ENCODE peak calls at places on chromosomes 5 and 9, in nine cellular contexts. E is tibial nerve, J is IMR-90, V is mesothelial cell of epicardium, Q is mucosa of descending colon, T is RWPE1, R is upper lobe of left lung, M is esophagus squamous epithelium, K is progenitor cell of endocrine pancreas. L is an unnamed sample.

GRCh38 chr5:80269991-80270438 is 14.2 kb upstream of the SERINC5 start:
- DNase-seq in E (no peak), J (no peak), V (no peak), Q (no peak), T (no peak), R (no peak), M (no peak), K (no peak), L (no peak)

GRCh38 chr5:145521523-145521922 is 313.6 kb downstream of the PRELID2 start:
- DNase-seq in E (no peak), J (no peak), V (no peak), Q (no peak), T (no peak), R (no peak), M (no peak), K (no peak), L (no peak)

GRCh38 chr9:5566054-5566618 is 55.8 kb downstream of the PDCD1LG2 start:
- DNase-seq in E (no peak), J (no peak), V (no peak), Q (no peak), T (no peak), R (no peak), M (no peak), K (no peak), L (no peak)

GRCh38 chr9:124665391-124666058 is 105.6 kb downstream of the NR6A1 start:
- DNase-seq in E (no peak), J (peak; percentile 81), V (no peak), Q (no peak), T (peak; percentile 87), R (no peak), M (no peak), K (no peak), L (peak; percentile 12)

GRCh38 chr9:133506653-133507038 is 18.1 kb downstream of the MYMK start:
- DNase-seq in E (peak; percentile 71), J (peak; percentile 89), V (no peak), Q (no peak), T (peak; percentile 54), R (peak; percentile 89), M (no peak), K (no peak), L (peak; percentile 93)

GRCh38 chr9:134413112-134413715 is 87.0 kb downstream of the RXRA start:
- DNase-seq in E (no peak), J (no peak), V (no peak), Q (no peak), T (no peak), R (no peak), M (no peak), K (no peak), L (no peak)

GRCh38 chr9:135608294-135608998 is 30.9 kb downstream of the GLT6D1 start:
- DNase-seq in E (no peak), J (no peak), V (peak; percentile 36), Q (no peak), T (no peak), R (peak; percentile 69), M (no peak), K (no peak), L (no peak)

GRCh38 chr5:143562935-143563334 is 159.4 kb upstream of the NR3C1 start:
- DNase-seq in E (no peak), J (peak; percentile 86), V (no peak), Q (no peak), T (no peak), R (no peak), M (no peak), K (no peak), L (no peak)

GRCh38 chr9:111967621-111968020 is 71.0 kb downstream of the UGCG start:
- DNase-seq in E (no peak), J (no peak), V (no peak), Q (no peak), T (no peak), R (no peak), M (no peak), K (no peak), L (no peak)

GRCh38 chr9:111966324-111966723 is 69.7 kb downstream of the UGCG start:
- DNase-seq in E (no peak), J (no peak), V (no peak), Q (no peak), T (no peak), R (no peak), M (no peak), K (no peak), L (no peak)

GRCh38 chr9:111963995-111964394 is 67.4 kb downstream of the UGCG start:
- DNase-seq in E (no peak), J (no peak), V (no peak), Q (no peak), T (no peak), R (no peak), M (no peak), K (no peak), L (no peak)

GRCh38 chr9:111966851-111967250 is 70.2 kb downstream of the UGCG start:
- DNase-seq in E (no peak), J (peak; percentile 46), V (no peak), Q (no peak), T (no peak), R (no peak), M (no peak), K (no peak), L (peak; percentile 38)

DNA sequence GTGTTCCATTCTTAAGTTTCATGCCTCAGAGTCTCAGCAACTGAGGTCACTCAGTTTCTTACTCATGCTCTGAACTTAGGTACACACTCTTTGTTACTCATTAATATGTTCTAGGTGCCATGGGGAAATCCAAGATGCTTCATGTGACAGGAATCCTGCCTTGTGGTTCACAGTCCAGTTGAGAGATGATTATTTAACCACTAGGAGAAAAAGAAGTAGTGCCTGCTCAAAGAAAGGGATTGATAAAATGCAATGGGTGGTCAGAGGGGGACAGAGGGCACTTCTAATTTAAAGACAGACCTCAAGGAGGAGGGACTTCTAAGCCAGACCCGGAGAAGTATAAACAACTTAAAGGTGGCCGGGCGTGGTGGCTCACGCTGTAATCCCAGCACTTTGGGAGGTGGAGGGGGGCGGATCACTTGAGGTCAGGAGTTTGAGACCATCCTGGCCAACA is 69.0 kb downstream of the UGCG start:
- DNase-seq in E (no peak), J (peak; percentile 99), V (no peak), Q (no peak), T (peak; percentile 92), R (no peak), M (no peak), K (no peak), L (peak; percentile 85)
- TF ChIP-seq CTCF in E (no peak), J (peak; percentile 22), V (no peak), Q (no peak), T (no peak), R (no peak), M (no peak), K (no peak), L (no peak)

GRCh38 chr5:149372932-149373331 is 6.2 kb downstream of the IL17B start:
- DNase-seq in E (no peak), J (no peak), V (no peak), Q (no peak), T (no peak), R (no peak), M (no peak), K (no peak), L (no peak)

GRCh38 chr5:149372041-149372805 is 6.9 kb downstream of the IL17B start:
- DNase-seq in E (no peak), J (no peak), V (no peak), Q (no peak), T (no peak), R (no peak), M (no peak), K (no peak), L (no peak)

GRCh38 chr5:149370878-149371277 is 8.2 kb downstream of the IL17B start:
- DNase-seq in E (no peak), J (no peak), V (no peak), Q (no peak), T (no peak), R (no peak), M (no peak), K (no peak), L (no peak)

GRCh38 chr5:149374303-149374702 is 4.8 kb downstream of the IL17B start:
- DNase-seq in E (no peak), J (no peak), V (no peak), Q (no peak), T (no peak), R (no peak), M (no peak), K (no peak), L (no peak)

DNA sequence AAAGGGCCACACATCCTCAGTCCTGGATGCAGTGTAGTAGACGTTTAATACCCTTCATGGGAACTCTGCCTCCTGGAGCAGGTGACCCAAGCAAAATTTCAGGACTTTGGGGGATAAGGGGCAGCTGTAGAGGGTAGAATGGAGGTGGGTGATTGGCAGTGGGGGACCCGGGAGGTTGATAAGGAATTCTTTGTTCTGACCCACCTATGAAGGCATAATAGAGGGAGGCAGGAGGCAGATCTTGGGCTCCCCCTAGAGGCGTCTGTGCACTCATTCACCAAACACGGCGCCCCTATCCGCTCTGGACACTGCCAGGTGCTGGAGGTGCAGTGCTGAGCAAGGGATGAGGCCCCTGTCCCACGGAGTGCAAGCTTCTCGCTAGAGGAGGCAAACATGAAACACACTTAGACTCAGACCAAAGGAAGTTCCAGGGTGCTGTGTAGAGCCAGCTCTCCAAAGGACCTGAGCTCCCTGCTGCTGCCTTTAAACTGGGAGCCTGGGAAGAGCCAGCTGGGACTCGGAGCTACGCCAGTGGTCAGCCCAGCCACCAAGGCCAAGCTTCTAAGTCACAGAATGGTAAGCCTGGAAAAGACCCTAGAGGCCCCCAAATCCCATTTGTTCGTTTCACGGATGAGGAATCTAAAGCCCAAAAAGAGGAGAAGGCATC is 7.7 kb downstream of the IL17B start:
- DNase-seq in E (peak; percentile 35), J (peak; percentile 47), V (peak; percentile 67), Q (peak; percentile 77), T (peak; percentile 79), R (no peak), M (no peak), K (peak; percentile 30), L (peak; percentile 54)
- TF ChIP-seq CTCF in E (peak; percentile 68), J (peak; percentile 75), V (peak; percentile 58), Q (peak; percentile 42), T (peak; percentile 88), R (peak; percentile 79), M (peak; percentile 67), K (peak; percentile 75), L (peak; percentile 85)

GRCh38 chr9:117415584-117415937 is 704 bp upstream of the ASTN2 start:
- DNase-seq in E (no peak), J (no peak), V (no peak), Q (no peak), T (no peak), R (peak; percentile 13), M (no peak), K (no peak), L (no peak)
- TF ChIP-seq CTCF in E (no peak), J (no peak), V (no peak), Q (no peak), T (no peak), R (no peak), M (no peak), K (peak; percentile 25), L (no peak)

DNA sequence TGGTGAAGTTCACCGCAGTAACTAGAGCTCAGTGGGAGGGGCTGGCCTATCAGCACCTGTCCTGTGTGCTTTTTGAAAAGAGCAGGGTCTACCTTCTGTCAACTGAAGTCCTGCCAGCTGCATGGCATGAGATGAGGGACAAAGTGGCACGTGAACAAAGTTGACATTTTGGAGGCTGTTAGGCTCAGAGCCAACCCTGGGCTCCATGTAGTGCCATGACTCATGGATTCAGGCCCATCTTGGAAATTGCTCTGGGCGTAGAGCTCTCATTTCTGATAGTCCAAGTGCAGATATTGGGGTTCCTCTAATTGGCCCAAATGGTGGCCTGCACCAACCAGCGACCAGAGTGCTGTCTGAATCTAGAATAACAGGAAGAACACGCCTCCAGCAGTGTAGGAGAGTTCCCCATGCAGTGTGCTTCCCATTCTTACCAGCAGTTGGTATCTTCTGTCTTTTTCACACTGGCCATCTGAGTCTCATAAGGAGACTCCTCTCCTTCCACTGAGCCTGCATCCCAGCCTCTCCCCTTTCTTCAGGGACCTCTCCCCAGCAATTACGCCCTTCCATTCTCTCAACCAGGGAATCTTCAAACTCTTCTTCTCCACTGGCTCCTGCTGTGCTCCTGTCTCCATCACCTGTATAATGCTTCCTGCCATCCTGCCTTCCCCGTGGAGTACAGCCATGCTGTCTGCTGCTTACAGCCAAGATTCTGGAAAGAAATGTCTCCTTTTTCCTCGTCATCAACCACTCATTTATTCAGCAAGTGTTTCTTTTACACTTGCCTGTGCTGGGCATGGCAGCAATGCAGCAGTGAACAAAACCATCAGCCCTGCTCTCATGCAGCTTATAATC is 30.4 kb downstream of the IRF1 start:
- DNase-seq in E (no peak), J (no peak), V (no peak), Q (no peak), T (no peak), R (no peak), M (no peak), K (no peak), L (no peak)
- TF ChIP-seq CTCF in E (peak; percentile 18), J (no peak), V (no peak), Q (no peak), T (no peak), R (no peak), M (no peak), K (no peak), L (peak; percentile 23)

L was measured in fibroblast of villous mesenchyme.